ENCODE peak calls at places on chromosome 11, in nine cellular contexts. K is lower leg skin, P is sigmoid colon, X is A549, F is heart left ventricle, Q is tibial nerve, M is ovary, E is body of pancreas, C is adrenal gland. B is an unnamed sample.

GRCh38 chr11:11022126-11022730 is 164.4 kb upstream of the ZBED5 start:
- DNase-seq in Q (no peak), K (no peak), M (no peak), C (no peak), E (no peak), F (no peak), X (peak), P (no peak), B (peak)

GRCh38 chr11:104096900-104097299 is 60.5 kb downstream of the DDI1 start:
- DNase-seq in F (peak), K (no peak), C (no peak), Q (no peak), M (no peak), P (no peak), E (no peak), X (no peak), B (no peak)

GRCh38 chr11:66559141-66559861 is 9.1 kb downstream of the CTSF start:
- DNase-seq in C (peak), K (no peak), F (peak), E (peak), X (no peak), P (peak), Q (no peak), M (peak), B (no peak)

GRCh38 chr11:116840224-116840745 is 2.9 kb upstream of the APOA1 start:
- DNase-seq in M (no peak), C (no peak), E (no peak), F (no peak), K (no peak), Q (no peak), P (no peak), X (no peak), B (no peak)

GRCh38 chr11:70122490-70123198 is 44.5 kb downstream of the ANO1 start:
- DNase-seq in C (no peak), X (no peak), K (no peak), M (no peak), E (no peak), P (no peak), Q (no peak), F (no peak), B (no peak)

GRCh38 chr11:912266-912665 is 1.7 kb upstream of the CHID1 start:
- DNase-seq in C (no peak), X (no peak), M (no peak), E (no peak), Q (no peak), F (no peak), P (no peak), K (no peak), B (no peak)

GRCh38 chr11:102345923-102346322 is 1.1 kb upstream of the BIRC2 start:
- DNase-seq in C (no peak), M (no peak), X (no peak), E (no peak), K (no peak), Q (no peak), F (no peak), P (no peak), B (no peak)

GRCh38 chr11:117605331-117605730 is 191.7 kb downstream of the DSCAML1 start:
- DNase-seq in F (no peak), X (no peak), Q (no peak), E (no peak), P (no peak), M (no peak), C (no peak), K (no peak), B (no peak)

GRCh38 chr11:133945087-133945974 is 11.4 kb downstream of the IGSF9B start:
- DNase-seq in Q (no peak), X (no peak), P (peak), C (no peak), M (no peak), K (no peak), E (no peak), F (peak), B (no peak)

GRCh38 chr11:1628506-1629325 is 859 bp upstream of the KRTAP5-5 start:
- DNase-seq in F (peak), X (peak), K (no peak), C (peak), M (peak), E (peak), P (peak), Q (no peak), B (peak)

GRCh38 chr11:130001491-130002351 is 914 bp downstream of the PRDM10 start:
- DNase-seq in C (peak), P (peak), X (peak), M (no peak), K (no peak), E (no peak), F (no peak), Q (no peak), B (peak)

GRCh38 chr11:117574551-117574950 is 222.5 kb downstream of the DSCAML1 start:
- DNase-seq in M (no peak), K (no peak), X (no peak), P (peak), Q (no peak), E (no peak), C (no peak), F (no peak), B (no peak)

GRCh38 chr11:73147771-73148681 is 5.9 kb upstream of the FCHSD2 start:
- DNase-seq in P (peak), M (no peak), C (no peak), X (no peak), K (no peak), E (peak), Q (no peak), F (peak), B (peak)

GRCh38 chr11:134024420-134025085 is 44.3 kb upstream of the JAM3 start:
- DNase-seq in P (no peak), Q (no peak), C (no peak), X (no peak), F (no peak), M (no peak), K (no peak), E (no peak), B (peak)

GRCh38 chr11:59199546-59200420 is 12.9 kb downstream of the MPEG1 start:
- DNase-seq in K (no peak), P (no peak), X (no peak), Q (no peak), C (no peak), E (no peak), F (no peak), M (no peak), B (no peak)

GRCh38 chr11:77309401-77310085 is 8.1 kb upstream of the GDPD4 start:
- DNase-seq in K (no peak), M (no peak), Q (no peak), C (no peak), X (no peak), P (no peak), F (no peak), E (no peak), B (no peak)

GRCh38 chr11:123576082-123576481 is 78.3 kb downstream of the SCN3B start:
- DNase-seq in F (no peak), M (no peak), E (no peak), K (no peak), P (no peak), C (no peak), X (no peak), Q (no peak), B (no peak)

GRCh38 chr11:113162590-113162961 is 151.8 kb upstream of the TTC12 start:
- DNase-seq in F (peak), X (no peak), K (no peak), M (peak), Q (peak), C (no peak), P (no peak), E (no peak), B (no peak)

GRCh38 chr11:14713518-14714244 is 70.1 kb downstream of the PDE3B start:
- DNase-seq in F (no peak), P (no peak), C (no peak), K (no peak), M (no peak), E (no peak), Q (no peak), X (no peak), B (no peak)

GRCh38 chr11:11157201-11157600 is 195.8 kb downstream of the CSNK2A3 start:
- DNase-seq in X (peak), C (no peak), P (no peak), E (no peak), K (no peak), F (no peak), M (no peak), Q (no peak), B (peak)

GRCh38 chr11:128530119-128531091 is 57.0 kb downstream of the ETS1 start:
- DNase-seq in X (no peak), F (peak), K (no peak), P (peak), C (no peak), M (no peak), Q (no peak), E (peak), B (no peak)

GRCh38 chr11:27896096-27896495 is 195.8 kb upstream of the BDNF start:
- DNase-seq in M (no peak), P (no peak), E (no peak), C (no peak), Q (no peak), X (no peak), F (no peak), K (no peak), B (no peak)

GRCh38 chr11:57327721-57328120 is 3.0 kb upstream of the TNKS1BP1 start:
- DNase-seq in M (no peak), P (no peak), C (no peak), K (no peak), F (no peak), E (no peak), Q (no peak), X (no peak), B (no peak)

GRCh38 chr11:75453916-75454655 is 21.1 kb upstream of the KLHL35 start:
- DNase-seq in P (no peak), Q (peak), M (no peak), C (no peak), E (no peak), F (no peak), X (no peak), K (no peak), B (no peak)

GRCh38 chr11:16097543-16097942 is 258.8 kb downstream of the SOX6 start:
- DNase-seq in M (no peak), C (no peak), Q (no peak), X (no peak), K (peak), P (no peak), E (no peak), F (no peak), B (no peak)

GRCh38 chr11:62544521-62545436 is 1.8 kb downstream of the AHNAK start:
- DNase-seq in X (peak), E (no peak), C (no peak), M (no peak), K (no peak), Q (no peak), P (peak), F (peak), B (peak)

GRCh38 chr11:11621881-11622706 is at the start of gene GALNT18:
- DNase-seq in P (peak), K (peak), M (peak), X (peak), Q (peak), F (peak), E (peak), C (peak), B (peak)

DNA sequence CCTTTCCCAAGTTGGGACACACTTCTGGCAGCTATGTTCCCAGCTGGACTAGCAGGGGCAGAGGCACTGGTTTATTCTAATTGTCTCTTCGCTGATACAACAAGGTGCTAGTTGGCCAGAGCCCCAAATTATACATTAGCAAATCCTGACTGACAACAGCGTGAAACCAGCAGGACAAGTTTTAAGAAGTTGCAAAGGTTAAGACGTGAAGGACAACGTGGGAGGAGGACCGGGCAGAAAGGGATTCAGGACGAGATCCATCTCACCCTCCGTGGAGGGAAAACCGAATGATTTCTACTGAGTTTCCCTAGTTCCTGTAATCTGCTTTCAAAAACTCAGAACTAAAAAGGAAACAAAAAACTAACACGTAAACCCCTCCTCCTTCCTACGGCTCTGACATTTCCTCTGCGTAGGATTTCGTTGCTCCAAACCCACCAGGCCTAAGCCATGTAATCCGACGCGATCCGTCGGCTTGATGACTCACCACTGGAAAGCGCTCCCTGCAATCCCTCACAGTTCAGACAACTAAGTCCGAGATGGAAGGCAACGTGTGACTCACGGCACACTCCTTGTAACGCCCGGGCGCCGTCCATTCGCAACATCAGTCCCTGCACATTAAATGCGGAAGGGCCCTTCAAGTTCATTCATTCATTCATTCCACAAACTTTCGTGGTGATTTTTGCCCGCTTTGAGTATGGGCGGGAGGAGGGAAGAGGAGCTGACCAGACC is 703 bp downstream of the POGLUT3 start:
- DNase-seq in C (peak), Q (peak), F (peak), E (peak), M (peak), K (peak), X (peak), P (peak), B (peak)
- TF ChIP-seq POLR2A in C (peak), Q (peak), F (peak), E (peak), M (peak), K (no peak), X (peak), P (peak), B (peak)

GRCh38 chr11:93732237-93732892 is 8.9 kb downstream of the TAF1D start:
- DNase-seq in C (no peak), F (no peak), M (no peak), E (no peak), Q (no peak), X (no peak), P (no peak), K (no peak), B (no peak)

GRCh38 chr11:93729129-93729616 is 12.1 kb downstream of the TAF1D start:
- DNase-seq in F (no peak), E (no peak), X (no peak), K (no peak), M (no peak), Q (no peak), P (no peak), C (no peak), B (no peak)

GRCh38 chr11:93727985-93728791 is 13.1 kb downstream of the TAF1D start:
- DNase-seq in C (no peak), K (no peak), F (no peak), E (no peak), X (no peak), Q (no peak), M (no peak), P (no peak), B (no peak)

GRCh38 chr11:93730108-93731107 is 10.9 kb downstream of the TAF1D start:
- DNase-seq in K (no peak), M (no peak), P (no peak), F (no peak), E (no peak), C (no peak), Q (no peak), X (no peak), B (no peak)

DNA sequence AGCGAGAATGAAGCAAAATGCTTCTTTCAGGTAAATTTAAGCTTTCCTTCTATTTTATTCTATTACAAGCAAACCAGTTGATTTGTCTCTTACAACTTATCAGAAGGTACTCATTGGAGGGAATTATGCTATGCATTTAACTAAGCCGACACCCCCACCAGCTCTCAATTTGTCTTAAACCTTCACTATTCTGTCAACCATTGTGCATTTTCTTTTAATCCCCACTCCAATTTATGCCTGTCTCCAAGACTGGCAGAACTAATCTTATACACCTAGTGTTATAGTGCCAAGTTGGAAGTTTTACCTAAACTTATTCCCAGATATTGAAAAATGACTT is 12.5 kb downstream of the TAF1D start:
- DNase-seq in P (no peak), K (no peak), X (no peak), C (no peak), E (no peak), F (no peak), Q (no peak), M (no peak), B (no peak)
- TF ChIP-seq POLR2A in P (no peak), K (no peak), X (no peak), C (no peak), E (no peak), F (no peak), Q (no peak), M (no peak), B (no peak)

DNA sequence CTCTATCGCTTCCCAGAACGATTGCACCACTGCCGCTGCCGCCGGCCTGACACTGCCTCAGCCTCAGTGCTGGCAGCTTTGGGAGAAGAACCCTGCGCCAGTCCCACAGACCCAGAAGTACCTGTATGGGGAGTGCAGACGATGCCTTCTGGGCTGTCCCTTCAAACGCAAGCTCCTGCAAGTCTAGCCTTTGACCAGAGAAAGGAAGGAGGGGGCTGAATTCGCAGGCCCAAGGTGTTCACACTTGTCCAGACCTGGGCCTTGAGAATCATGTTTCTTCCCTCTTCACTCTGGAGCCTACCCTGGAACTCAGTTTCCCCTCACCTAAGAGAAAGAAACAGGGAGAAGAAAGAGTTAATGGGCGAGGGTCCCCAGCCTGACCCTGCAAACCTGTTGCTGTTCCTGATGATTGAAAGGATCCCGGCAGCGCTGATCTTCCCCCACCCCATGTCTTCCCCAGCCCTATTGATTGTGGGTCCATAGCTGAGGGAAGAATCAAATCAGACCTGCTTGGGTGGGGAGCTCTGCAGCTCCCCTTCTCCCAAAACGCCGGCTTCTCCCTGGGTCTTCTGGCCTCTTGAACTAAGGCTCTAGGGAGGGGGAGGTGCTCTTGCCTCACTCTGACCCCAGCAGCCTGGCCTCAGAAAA is 786 bp upstream of the MCAM start:
- DNase-seq in X (no peak), F (no peak), Q (no peak), C (no peak), P (no peak), M (no peak), E (no peak), K (no peak), B (no peak)
- TF ChIP-seq POLR2A in X (no peak), F (peak), Q (no peak), C (no peak), P (no peak), M (no peak), E (no peak), K (no peak), B (no peak)

GRCh38 chr11:31689559-31689958 is 121.6 kb downstream of the PAX6 start:
- DNase-seq in E (no peak), K (no peak), X (no peak), P (no peak), F (no peak), C (no peak), M (no peak), Q (no peak), B (no peak)
- TF ChIP-seq POLR2A in E (no peak), K (no peak), X (no peak), P (no peak), F (no peak), C (no peak), M (no peak), Q (no peak), B (no peak)

GRCh38 chr11:65170058-65170534 is at the start of gene SPDYC:
- DNase-seq in E (no peak), K (no peak), C (no peak), X (no peak), M (no peak), Q (no peak), P (no peak), F (no peak), B (no peak)
- TF ChIP-seq POLR2A in E (no peak), K (no peak), C (no peak), X (no peak), M (no peak), Q (no peak), P (no peak), F (no peak), B (no peak)

GRCh38 chr11:8199676-8200075 is 30.9 kb upstream of the RIC3 start:
- DNase-seq in K (no peak), F (no peak), P (no peak), X (no peak), Q (no peak), C (no peak), M (no peak), E (no peak), B (no peak)

GRCh38 chr11:8203980-8204379 is 35.2 kb upstream of the RIC3 start:
- DNase-seq in M (no peak), E (no peak), Q (no peak), K (no peak), X (no peak), C (no peak), F (no peak), P (no peak), B (no peak)

GRCh38 chr11:8201524-8202365 is 32.9 kb upstream of the RIC3 start:
- DNase-seq in P (no peak), X (no peak), E (no peak), K (no peak), F (no peak), C (no peak), M (no peak), Q (no peak), B (no peak)

GRCh38 chr11:8204596-8204995 is 35.8 kb upstream of the RIC3 start:
- DNase-seq in F (no peak), Q (no peak), K (no peak), C (no peak), E (no peak), P (no peak), X (no peak), M (no peak), B (no peak)

GRCh38 chr11:8202428-8203160 is 33.8 kb upstream of the RIC3 start:
- DNase-seq in X (no peak), M (no peak), P (no peak), K (no peak), Q (no peak), F (no peak), E (no peak), C (no peak), B (no peak)
- TF ChIP-seq POLR2A in X (no peak), M (no peak), P (no peak), K (no peak), Q (no peak), F (no peak), E (no peak), C (no peak), B (no peak)

DNA sequence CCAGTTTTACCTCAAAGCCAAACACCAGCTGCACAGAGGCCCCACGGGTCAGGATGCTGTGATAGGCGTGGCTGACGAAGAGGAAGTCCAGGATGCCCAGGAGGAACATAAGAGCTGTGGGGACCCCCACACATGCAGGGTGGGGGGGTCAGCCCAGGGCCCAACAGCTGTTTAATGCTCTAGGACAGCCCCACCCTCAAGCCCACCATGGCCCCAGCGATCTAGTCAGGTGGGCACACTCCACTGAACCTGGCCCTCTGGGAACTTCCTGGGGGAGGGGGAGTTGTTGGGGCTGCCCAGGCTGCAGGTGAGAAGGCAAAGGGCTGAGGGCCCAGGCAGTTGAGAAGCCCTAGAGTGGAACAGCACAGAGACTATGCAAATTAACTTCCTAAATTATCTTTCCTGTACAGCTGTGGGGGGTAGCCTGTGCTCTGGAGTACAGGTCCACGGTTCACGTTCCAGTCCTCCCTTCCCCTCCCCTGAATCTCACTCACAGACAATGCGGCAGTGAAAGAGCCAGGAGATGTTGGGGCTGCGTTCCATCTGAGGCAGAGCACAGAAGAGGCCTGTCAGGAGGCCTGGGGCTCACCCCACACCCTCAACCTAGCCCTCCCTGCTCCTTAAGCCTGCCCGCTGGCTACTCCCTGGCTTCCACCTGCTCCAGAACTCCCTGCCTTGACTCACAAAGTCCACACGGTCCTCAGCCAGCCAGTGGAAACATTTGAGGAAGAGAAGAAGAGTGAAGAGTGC is 1.9 kb downstream of the SYVN1 start:
- DNase-seq in C (no peak), M (no peak), X (no peak), F (peak), E (peak), P (peak), K (no peak), Q (no peak), B (no peak)
- TF ChIP-seq POLR2A in C (no peak), M (no peak), X (no peak), F (no peak), E (no peak), P (no peak), K (no peak), Q (no peak), B (no peak)